ENCODE peak calls at places on chromosomes 16 and 17, in nine cellular contexts. E, C, X, I, Q, M, G, O and D are unnamed samples. For H3K9me3, the result is how much of the 10 kb centered on the place peaks cover.

GRCh38 chr17:2871205-2871604 is 75.0 kb downstream of the RAP1GAP2 start:
- DNase-seq in E (no peak), C (no peak), X (no peak), I (no peak), Q (no peak), M (no peak), G (no peak), O (no peak), D (no peak)

GRCh38 chr17:28188841-28189263 is 130.1 kb upstream of the TMEM97 start:
- DNase-seq in E (no peak), C (no peak), X (no peak), I (peak), Q (no peak), M (no peak), G (no peak), O (no peak), D (no peak)

GRCh38 chr16:47664653-47665325 is 203.7 kb downstream of the PHKB start:
- DNase-seq in E (peak), C (no peak), X (peak), I (no peak), Q (no peak), M (peak), G (no peak), O (no peak), D (no peak)

GRCh38 chr16:59635674-59636073 is 901.6 kb upstream of the GOT2 start:
- DNase-seq in E (no peak), C (no peak), X (no peak), I (no peak), Q (no peak), M (no peak), G (no peak), O (no peak), D (no peak)

GRCh38 chr16:85205747-85206471 is 93.6 kb upstream of the CIBAR2 start:
- DNase-seq in E (no peak), C (no peak), X (peak), I (no peak), Q (peak), M (no peak), G (no peak), O (no peak), D (peak)

GRCh38 chr16:80947708-80948615 is 58.7 kb downstream of the CMC2 start:
- DNase-seq in E (no peak), C (no peak), X (no peak), I (no peak), Q (no peak), M (no peak), G (no peak), O (no peak), D (no peak)

GRCh38 chr16:4609200-4610010 is 5.3 kb downstream of the UBALD1 start:
- DNase-seq in E (no peak), C (no peak), X (no peak), I (no peak), Q (no peak), M (no peak), G (no peak), O (no peak), D (no peak)

GRCh38 chr17:75950850-75951554 is 10.2 kb upstream of the FBF1 start:
- DNase-seq in E (no peak), C (no peak), X (no peak), I (no peak), Q (no peak), M (no peak), G (no peak), O (no peak), D (no peak)

GRCh38 chr17:8210761-8211458 is 535 bp upstream of the AURKB start:
- DNase-seq in E (no peak), C (no peak), X (no peak), I (no peak), Q (no peak), M (no peak), G (no peak), O (no peak), D (no peak)

GRCh38 chr17:72353502-72353901 is 232.7 kb downstream of the SOX9 start:
- DNase-seq in E (peak), C (no peak), X (no peak), I (no peak), Q (no peak), M (no peak), G (no peak), O (no peak), D (no peak)

GRCh38 chr16:65809627-65810026 is 556.9 kb upstream of the CDH5 start:
- DNase-seq in E (peak), C (no peak), X (no peak), I (no peak), Q (no peak), M (no peak), G (no peak), O (no peak), D (no peak)

GRCh38 chr17:32520737-32521399 is 34.1 kb downstream of the CDK5R1 start:
- DNase-seq in E (no peak), C (no peak), X (no peak), I (no peak), Q (no peak), M (no peak), G (no peak), O (no peak), D (no peak)

GRCh38 chr16:68434654-68435210 is 13.6 kb downstream of the SMPD3 start:
- DNase-seq in E (peak), C (no peak), X (no peak), I (no peak), Q (no peak), M (peak), G (no peak), O (no peak), D (no peak)

GRCh38 chr17:3545151-3545550 is 12.5 kb downstream of the TRPV3 start:
- DNase-seq in E (no peak), C (no peak), X (no peak), I (no peak), Q (no peak), M (no peak), G (no peak), O (no peak), D (no peak)

DNA sequence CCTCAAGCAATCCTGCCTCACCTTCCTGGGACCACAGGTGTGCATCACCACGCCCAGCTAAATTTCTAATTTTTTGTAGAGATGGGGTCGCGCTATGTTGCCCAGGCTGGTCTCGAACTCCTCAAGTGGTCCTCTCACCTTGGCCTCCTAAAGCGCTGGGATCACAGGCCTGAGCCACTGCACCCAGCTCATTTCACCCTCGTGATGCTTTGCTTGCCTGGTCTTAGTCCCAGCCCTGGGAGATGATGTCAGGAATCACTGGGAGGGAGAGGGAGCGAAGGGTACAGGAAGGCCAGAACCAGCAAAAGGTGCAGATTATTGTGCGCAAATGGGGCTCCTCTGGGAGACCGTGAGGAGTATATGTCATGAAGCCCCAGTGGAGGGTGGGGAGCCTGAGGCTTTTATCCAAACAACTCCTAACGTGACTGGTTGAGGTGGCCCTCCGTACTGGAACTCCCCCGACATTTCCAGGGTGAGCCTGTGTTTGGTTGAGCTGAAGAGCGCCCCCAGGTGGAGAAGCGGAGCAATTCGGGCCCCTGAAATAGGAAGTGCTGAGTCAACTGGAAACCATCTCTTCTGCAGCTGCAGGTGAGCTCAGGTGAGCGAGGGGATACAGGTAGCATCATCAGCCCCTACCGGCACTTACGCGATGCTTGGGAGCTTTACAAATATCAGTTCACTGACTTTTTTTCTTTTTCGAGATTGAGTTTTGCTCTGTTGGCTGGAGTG is 41.2 kb upstream of the HAPSTR1 start:
- DNase-seq in E (no peak), C (peak), X (peak), I (no peak), Q (peak), M (no peak), G (no peak), O (no peak), D (no peak)
- TF ChIP-seq CTCF in E (no peak), C (peak), X (peak), I (peak), Q (peak), M (peak), G (no peak), O (no peak), D (peak)

DNA sequence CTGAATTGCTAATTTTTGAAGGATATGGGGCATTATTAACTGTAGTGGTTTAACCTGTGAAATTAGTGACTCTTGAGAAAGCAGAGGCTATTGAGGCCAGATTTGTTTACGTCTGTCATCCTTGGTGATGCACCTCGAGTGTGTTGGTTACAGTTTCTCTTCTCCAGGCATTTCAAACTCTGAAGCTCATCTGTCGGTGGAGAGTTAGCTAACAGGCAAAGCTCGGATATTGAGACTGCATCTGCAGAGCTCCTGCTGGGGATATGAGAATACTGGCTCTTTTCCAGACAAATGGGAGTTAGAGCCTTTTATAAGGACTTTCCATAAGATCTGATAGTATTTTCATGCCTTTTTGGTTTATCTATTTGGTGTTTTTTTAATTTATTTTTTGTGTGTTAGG is 6.7 kb downstream of the CLEC16A start:
- DNase-seq in E (no peak), C (no peak), X (no peak), I (no peak), Q (no peak), M (no peak), G (no peak), O (no peak), D (no peak)
- H3K27ac ChIP-seq in E (no peak), C (no peak), X (no peak), I (no peak), Q (no peak), M (no peak), G (no peak), O (no peak), D (no peak)

DNA sequence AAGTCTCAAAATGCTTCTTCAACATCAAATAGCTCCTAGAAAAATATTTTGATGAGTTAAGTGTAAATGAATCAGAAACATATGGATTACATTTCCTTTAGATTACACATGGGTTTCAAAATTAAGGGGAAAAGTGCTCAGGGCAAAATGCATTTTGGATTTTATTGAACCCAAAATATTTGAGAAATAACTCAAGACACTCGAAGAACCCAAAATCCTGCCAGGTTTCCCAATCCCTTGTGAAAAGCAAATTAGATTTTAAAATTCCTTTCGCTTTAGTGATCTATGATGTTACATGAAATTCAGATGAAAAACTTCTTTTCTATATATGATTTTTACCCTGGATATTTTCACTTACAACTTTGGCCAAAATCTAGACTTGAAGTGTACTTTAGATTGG is 847.4 kb upstream of the SOX9 start:
- DNase-seq in E (no peak), C (no peak), X (no peak), I (no peak), Q (no peak), M (no peak), G (no peak), O (no peak), D (no peak)
- H3K9me3 ChIP-seq in E (under half), C (under half), X (under half), I (under half), Q (under half), M (under half), G (under half), O (under half), D (under half)

DNA sequence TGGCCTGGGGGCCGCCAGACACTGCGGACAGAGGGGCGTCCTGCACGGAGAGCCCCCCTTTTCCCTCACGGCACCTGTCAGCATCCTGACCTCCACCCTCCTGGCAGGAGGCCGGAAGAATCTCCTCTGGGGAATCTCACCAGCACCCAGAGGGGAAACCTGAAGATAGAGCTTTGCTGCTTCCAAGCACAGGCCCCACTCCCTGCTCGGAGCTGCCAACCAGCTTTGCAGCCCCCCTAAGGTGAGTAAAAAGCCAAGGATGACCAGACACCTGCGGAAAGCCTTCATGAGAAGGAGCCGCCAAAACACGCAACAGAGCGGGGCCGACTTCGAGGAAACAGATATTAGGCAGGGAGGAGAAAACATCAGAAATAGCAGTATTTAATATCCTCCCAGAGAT is 3.4 kb upstream of the RBFOX3 start:
- DNase-seq in E (no peak), C (no peak), X (no peak), I (no peak), Q (no peak), M (no peak), G (no peak), O (no peak), D (no peak)
- TF ChIP-seq CTCF in E (no peak), C (no peak), X (no peak), I (no peak), Q (no peak), M (no peak), G (no peak), O (no peak), D (no peak)

GRCh38 chr16:12120331-12120981 is 143.9 kb downstream of the SNX29 start:
- DNase-seq in E (no peak), C (no peak), X (no peak), I (no peak), Q (no peak), M (peak), G (no peak), O (peak), D (peak)
- H3K27ac ChIP-seq in E (no peak), C (no peak), X (no peak), I (peak), Q (no peak), M (no peak), G (no peak), O (no peak), D (peak)

GRCh38 chr17:83194761-83195329 is 115.4 kb downstream of the METRNL start:
- DNase-seq in E (no peak), C (no peak), X (no peak), I (no peak), Q (no peak), M (no peak), G (peak), O (no peak), D (peak)
- H3K9me3 ChIP-seq in E (under half), C (under half), X (under half), I (under half), Q (under half), M (under half), G (under half), O (under half), D (under half)

GRCh38 chr16:88428616-88429386 is 24.3 kb upstream of the ZFPM1 start:
- DNase-seq in E (no peak), C (no peak), X (no peak), I (no peak), Q (no peak), M (no peak), G (no peak), O (no peak), D (no peak)
- TF ChIP-seq CTCF in E (no peak), C (peak), X (no peak), I (no peak), Q (no peak), M (no peak), G (no peak), O (no peak), D (no peak)

GRCh38 chr17:81065500-81065899 is 30.5 kb downstream of the BAIAP2 start:
- DNase-seq in E (no peak), C (no peak), X (no peak), I (no peak), Q (no peak), M (no peak), G (no peak), O (no peak), D (no peak)
- H3K27ac ChIP-seq in E (peak), C (no peak), X (no peak), I (no peak), Q (no peak), M (no peak), G (no peak), O (no peak), D (peak)

GRCh38 chr17:49183341-49183740 is 27.0 kb downstream of the GNGT2 start:
- DNase-seq in E (no peak), C (no peak), X (no peak), I (no peak), Q (no peak), M (no peak), G (no peak), O (no peak), D (no peak)

GRCh38 chr17:49180998-49181635 is 29.3 kb downstream of the GNGT2 start:
- DNase-seq in E (no peak), C (peak), X (no peak), I (no peak), Q (no peak), M (no peak), G (no peak), O (no peak), D (no peak)

GRCh38 chr17:49183801-49184200 is 26.6 kb downstream of the GNGT2 start:
- DNase-seq in E (no peak), C (no peak), X (no peak), I (no peak), Q (no peak), M (no peak), G (no peak), O (no peak), D (no peak)

DNA sequence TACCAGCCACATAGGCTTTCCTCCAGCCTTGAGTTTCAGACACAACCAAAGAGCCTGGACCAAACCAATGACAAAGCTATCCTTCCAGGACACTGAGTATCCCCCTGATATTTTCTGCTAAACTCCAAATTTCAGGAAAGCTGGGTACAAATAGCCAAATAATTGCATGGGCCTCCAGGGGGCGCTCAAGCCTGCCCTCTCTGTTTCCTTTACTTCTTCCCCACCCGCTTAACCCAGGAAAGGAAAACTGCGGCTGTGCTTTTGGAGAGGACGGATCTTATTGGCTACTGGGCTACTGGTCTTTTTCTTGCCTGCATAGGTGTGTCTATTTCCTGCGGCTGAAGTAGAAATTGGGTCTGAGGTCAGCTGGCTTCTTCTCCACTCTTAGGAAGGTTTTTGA is 30.1 kb downstream of the GNGT2 start:
- DNase-seq in E (peak), C (peak), X (peak), I (no peak), Q (peak), M (peak), G (peak), O (peak), D (peak)
- H3K9me3 ChIP-seq in E (under half), C (under half), X (under half), I (under half), Q (under half), M (under half), G (under half), O (under half), D (under half)